ENCODE peak calls at places on chromosome 16, in eight cellular contexts. F is effector memory CD4-positive, alpha-beta T cell; M is AG10803; Y is sigmoid colon; S is gastrocnemius medialis; R is body of pancreas; C is kidney epithelial cell; Z is A549. D is an unnamed sample.

GRCh38 chr16:82241469-82242052 is 71.5 kb upstream of the MPHOSPH6 start:
- DNase-seq in F (no peak), Z (no peak), R (no peak), S (no peak), Y (no peak), C (no peak), M (no peak), D (no peak)

GRCh38 chr16:69932228-69932627 is 18.9 kb upstream of the CLEC18A start:
- DNase-seq in M (no peak), Y (no peak), C (no peak), F (no peak), S (no peak), Z (no peak), R (no peak), D (no peak)

GRCh38 chr16:19284207-19284606 is 1.3 kb upstream of the CLEC19A start:
- DNase-seq in M (no peak), F (no peak), R (peak), C (peak), Y (no peak), Z (peak), S (peak), D (peak)

GRCh38 chr16:83147244-83147643 is 520.5 kb downstream of the CDH13 start:
- DNase-seq in Z (no peak), S (no peak), M (no peak), C (no peak), R (no peak), F (no peak), Y (no peak), D (no peak)

GRCh38 chr16:66731101-66731500 is 20.3 kb downstream of the DYNC1LI2 start:
- DNase-seq in S (no peak), R (no peak), M (no peak), Y (peak), C (no peak), F (no peak), Z (no peak), D (no peak)

GRCh38 chr16:54026456-54026855 is 260.1 kb downstream of the IRX3 start:
- DNase-seq in M (peak), F (no peak), R (no peak), S (no peak), Z (no peak), Y (no peak), C (no peak), D (peak)

GRCh38 chr16:64437706-64438329 is 684.0 kb downstream of the CDH11 start:
- DNase-seq in R (no peak), Z (no peak), M (no peak), S (no peak), C (no peak), F (no peak), Y (no peak), D (no peak)

GRCh38 chr16:59633996-59634579 is 900.0 kb upstream of the GOT2 start:
- DNase-seq in Y (no peak), Z (no peak), M (peak), F (no peak), C (no peak), R (no peak), S (no peak), D (peak)

GRCh38 chr16:75364286-75364791 is 69.0 kb downstream of the CFDP1 start:
- DNase-seq in M (no peak), S (no peak), Y (no peak), C (no peak), Z (no peak), R (no peak), F (no peak), D (no peak)

GRCh38 chr16:4825196-4825595 is 21.9 kb downstream of the GLYR1 start:
- DNase-seq in Z (no peak), S (peak), M (no peak), R (no peak), F (no peak), Y (no peak), C (no peak), D (no peak)

GRCh38 chr16:67525176-67525860 is 3.3 kb upstream of the RIPOR1 start:
- DNase-seq in R (no peak), C (no peak), Z (no peak), M (peak), Y (no peak), F (no peak), S (no peak), D (no peak)

GRCh38 chr16:49282690-49283375 is 1.2 kb upstream of the CBLN1 start:
- DNase-seq in S (no peak), F (no peak), M (no peak), Z (no peak), C (no peak), R (peak), Y (no peak), D (no peak)
- H3K4me3 ChIP-seq in S (peak), F (no peak), M (no peak), Z (peak), C (no peak), R (peak), Y (peak), D (no peak)

GRCh38 chr16:84527486-84528269 is 23.2 kb upstream of the MEAK7 start:
- DNase-seq in R (peak), Z (no peak), F (no peak), Y (no peak), M (no peak), C (no peak), S (no peak), D (peak)
- H3K4me3 ChIP-seq in R (no peak), Z (no peak), F (no peak), Y (peak), M (no peak), C (no peak), S (peak), D (no peak)

GRCh38 chr16:84754353-84754856 is 54.6 kb downstream of the USP10 start:
- DNase-seq in S (peak), R (peak), M (peak), Z (peak), F (peak), C (peak), Y (peak), D (peak)
- H3K4me3 ChIP-seq in S (no peak), R (no peak), M (no peak), Z (no peak), F (peak), C (no peak), Y (no peak), D (no peak)

DNA sequence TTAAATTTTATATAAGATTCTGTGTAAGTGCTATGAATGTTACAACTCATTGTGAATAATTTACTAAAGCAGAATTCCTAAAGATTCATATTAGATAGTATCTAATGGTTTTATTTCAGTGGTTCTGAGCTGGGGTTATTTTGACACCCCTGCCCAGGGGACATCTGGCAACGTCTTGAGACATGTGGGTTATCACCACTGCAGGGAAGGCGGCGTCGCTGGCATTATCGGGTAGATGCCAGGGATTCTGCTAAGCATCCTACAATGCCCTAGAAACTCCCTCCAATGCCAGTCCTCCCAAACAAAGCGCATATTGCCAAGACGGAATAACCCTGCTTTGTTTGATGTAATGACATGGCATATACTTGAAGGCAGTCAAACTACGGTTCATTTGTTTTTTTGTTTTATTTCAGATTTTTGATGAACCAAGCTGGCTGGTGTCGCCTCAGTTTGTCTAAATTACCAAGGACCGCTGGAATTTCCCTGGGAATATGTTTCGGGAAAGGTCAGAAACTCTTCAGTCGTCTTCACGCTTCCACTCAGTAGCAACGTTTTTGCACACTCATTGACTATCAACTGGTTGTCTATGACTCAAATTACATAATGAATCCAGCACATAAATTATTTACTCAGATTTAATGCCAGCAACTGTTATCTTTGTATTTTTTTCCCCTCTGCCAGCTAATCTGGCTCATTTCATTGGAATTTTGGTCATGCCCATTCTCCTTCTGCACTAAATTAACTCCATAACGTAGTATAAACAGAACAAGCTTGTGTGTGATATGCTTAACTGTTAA is 372.5 kb upstream of the ZFHX3 start:
- DNase-seq in F (no peak), Y (no peak), M (no peak), S (no peak), Z (no peak), R (no peak), C (no peak), D (peak)
- H3K4me3 ChIP-seq in F (no peak), Y (no peak), M (no peak), S (no peak), Z (no peak), R (no peak), C (no peak), D (no peak)

DNA sequence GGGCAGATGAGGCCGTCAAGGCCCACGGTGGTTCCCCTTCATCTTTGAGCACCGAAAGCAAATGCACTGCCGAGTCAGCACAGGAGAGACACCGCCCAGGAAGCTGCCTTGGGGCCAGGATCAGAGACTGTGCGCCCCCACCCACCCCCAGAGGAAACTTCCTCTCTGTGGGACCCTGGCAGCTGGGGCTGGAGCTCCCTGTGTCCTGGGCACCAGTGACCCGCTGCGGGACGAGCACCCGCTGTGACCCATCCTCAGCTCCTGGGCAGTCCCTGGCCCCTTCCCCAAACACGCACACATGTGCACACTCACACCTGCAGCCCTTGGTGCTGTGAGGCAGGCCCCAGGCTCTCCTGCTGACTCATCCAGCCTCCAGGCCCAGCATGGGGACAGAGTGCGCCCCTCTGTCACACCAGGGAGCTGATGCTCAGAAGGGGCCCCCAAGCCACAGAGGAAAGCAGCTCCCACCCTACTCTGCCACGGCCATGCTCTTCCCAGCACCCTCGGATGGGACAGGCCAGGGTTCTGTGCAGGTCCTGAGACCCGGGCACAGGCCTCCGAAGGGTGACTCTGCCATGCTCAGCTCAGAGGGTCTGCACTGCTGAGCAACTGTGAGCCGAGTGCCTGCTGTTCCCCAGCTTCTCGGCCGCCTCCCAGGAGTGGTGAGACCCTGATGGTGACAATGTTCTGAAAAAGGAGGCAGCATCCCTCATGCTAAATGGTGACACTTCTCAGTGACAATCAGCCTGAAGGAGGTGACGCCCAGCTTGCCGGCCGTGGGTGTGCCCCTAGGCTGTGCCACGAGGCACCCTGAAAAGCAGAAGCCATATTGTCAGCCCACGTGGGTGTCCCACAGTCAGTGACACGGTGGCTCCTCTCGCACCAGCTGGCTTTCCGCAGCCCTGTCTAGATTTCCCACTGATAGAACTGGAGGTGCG is 3.6 kb downstream of the PIEZO1 start:
- DNase-seq in C (no peak), Z (no peak), S (no peak), F (peak), Y (no peak), R (no peak), M (no peak), D (no peak)
- H3K4me3 ChIP-seq in C (no peak), Z (no peak), S (no peak), F (peak), Y (no peak), R (no peak), M (no peak), D (no peak)

DNA sequence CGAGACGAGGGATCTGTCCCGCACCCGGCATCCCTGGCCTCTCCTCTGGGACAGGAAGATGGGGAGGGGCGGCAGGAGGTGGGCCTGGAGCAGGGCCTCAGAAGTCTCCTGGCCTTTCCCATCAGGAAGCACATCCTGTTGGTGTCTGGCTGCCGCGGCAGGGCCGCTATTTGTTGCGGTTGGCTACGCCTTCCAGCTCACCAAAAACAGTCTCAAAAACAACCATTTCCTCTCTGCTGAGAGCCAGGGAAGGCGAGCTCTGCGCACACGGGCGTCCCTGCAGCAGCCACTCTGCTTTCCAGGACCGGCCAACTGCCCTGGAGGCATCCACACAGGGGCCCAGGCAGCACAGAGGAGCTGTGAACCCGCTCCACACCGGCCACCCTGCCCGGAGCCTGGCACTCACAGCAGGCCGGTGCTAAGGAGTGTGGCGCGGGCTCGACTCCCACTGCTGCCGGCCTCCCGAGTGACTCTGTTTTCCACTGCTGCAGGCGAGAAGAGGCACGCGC is at the start of gene TMEM204:
- DNase-seq in C (no peak), Y (peak), S (peak), F (no peak), M (peak), R (peak), Z (no peak), D (peak)
- H3K4me3 ChIP-seq in C (peak), Y (peak), S (peak), F (peak), M (peak), R (no peak), Z (no peak), D (peak)

GRCh38 chr16:85606920-85607319 is 6.2 kb upstream of the GSE1 start:
- DNase-seq in R (no peak), Z (no peak), Y (no peak), C (no peak), M (no peak), F (no peak), S (no peak), D (no peak)

GRCh38 chr16:85607331-85607765 is 5.8 kb upstream of the GSE1 start:
- DNase-seq in M (no peak), Z (no peak), R (peak), C (no peak), F (no peak), S (no peak), Y (no peak), D (no peak)

GRCh38 chr16:85605912-85606841 is 6.9 kb upstream of the GSE1 start:
- DNase-seq in F (no peak), R (peak), M (no peak), S (no peak), Y (no peak), Z (no peak), C (no peak), D (no peak)

GRCh38 chr16:85604145-85604705 is 8.9 kb upstream of the GSE1 start:
- DNase-seq in M (no peak), C (no peak), Z (no peak), Y (no peak), F (no peak), R (no peak), S (no peak), D (no peak)

GRCh38 chr16:85605051-85605911 is 7.8 kb upstream of the GSE1 start:
- DNase-seq in S (no peak), Y (no peak), Z (no peak), R (no peak), C (no peak), F (no peak), M (no peak), D (no peak)
- H3K4me3 ChIP-seq in S (no peak), Y (no peak), Z (no peak), R (no peak), C (no peak), F (no peak), M (no peak), D (no peak)

GRCh38 chr16:10001258-10001785 is 180.9 kb downstream of the GRIN2A start:
- DNase-seq in M (no peak), Y (no peak), R (no peak), S (no peak), Z (no peak), F (no peak), C (no peak), D (no peak)
- H3K4me3 ChIP-seq in M (no peak), Y (no peak), R (no peak), S (no peak), Z (no peak), F (no peak), C (no peak), D (no peak)

DNA sequence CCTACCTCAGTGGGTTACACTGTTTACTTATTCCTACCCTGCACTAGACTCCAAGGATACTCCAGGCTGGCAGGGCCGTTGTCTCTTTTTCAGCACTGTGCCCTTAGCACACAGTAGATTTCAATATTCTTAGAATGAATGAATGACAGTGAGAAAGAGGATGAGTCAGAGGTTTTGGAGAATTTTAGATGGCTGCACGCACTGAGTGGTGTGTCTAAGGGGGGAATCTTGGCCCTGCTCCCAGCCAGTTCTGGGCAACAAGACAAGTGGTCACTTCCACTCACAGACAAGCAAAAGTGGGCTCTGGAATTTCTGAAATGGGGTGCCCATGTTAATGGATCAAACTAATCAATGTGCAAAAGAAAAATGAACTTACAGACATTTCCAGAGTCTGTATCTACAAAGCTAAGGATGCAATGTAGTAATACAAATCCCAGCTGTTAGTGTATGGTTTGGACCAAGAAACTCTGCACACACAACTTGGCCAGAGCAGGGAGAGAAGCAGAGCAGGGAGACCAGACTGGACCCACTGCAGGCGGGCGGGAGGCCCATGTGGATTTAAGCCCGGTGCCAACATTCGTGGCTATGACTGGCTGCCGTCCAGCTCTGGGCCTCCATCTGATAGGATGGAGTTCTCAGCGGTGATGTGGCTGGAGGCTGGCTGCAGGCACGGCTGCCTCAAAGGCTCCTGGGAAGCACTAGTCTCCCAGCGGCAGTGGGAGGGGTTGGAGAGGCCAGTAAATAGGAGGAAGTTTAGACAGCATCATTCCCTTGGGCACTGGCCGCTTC is 95.6 kb upstream of the CDYL2 start:
- DNase-seq in S (peak), Y (peak), C (no peak), M (peak), R (peak), F (no peak), Z (no peak), D (peak)
- H3K4me3 ChIP-seq in S (peak), Y (no peak), C (no peak), M (no peak), R (no peak), F (no peak), Z (no peak), D (no peak)

D was measured in MG63.